ENCODE peak calls at places on chromosomes 11 and 22, in six cellular contexts. O, X, V, I, W and H are unnamed samples.

GRCh38 chr11:120109531-120109930 is 28.4 kb downstream of the TRIM29 start:
- DNase-seq in I (no peak), V (no peak), W (no peak), O (no peak), X (no peak), H (no peak)

GRCh38 chr22:37260396-37260795 is 16.3 kb upstream of the RAC2 start:
- DNase-seq in V (no peak), W (no peak), X (no peak), O (no peak), I (no peak), H (no peak)

GRCh38 chr22:45534339-45535192 is 31.9 kb downstream of the FBLN1 start:
- DNase-seq in V (no peak), X (no peak), W (no peak), I (no peak), O (no peak), H (no peak)

GRCh38 chr11:43555811-43556210 is 124.7 kb upstream of the HSD17B12 start:
- DNase-seq in W (no peak), O (no peak), X (no peak), I (no peak), V (no peak), H (no peak)

GRCh38 chr11:35253237-35253636 is 114.3 kb downstream of the CD44 start:
- DNase-seq in W (no peak), V (no peak), I (no peak), X (no peak), O (no peak), H (no peak)

GRCh38 chr22:31179345-31179744 is 19.4 kb downstream of the RNF185 start:
- DNase-seq in V (no peak), O (peak; percentile 50), I (no peak), X (no peak), W (no peak), H (peak; percentile 85)

GRCh38 chr11:65209711-65210360 is 28.1 kb downstream of the CAPN1 start:
- DNase-seq in W (no peak), O (no peak), X (no peak), V (no peak), I (no peak), H (no peak)

GRCh38 chr11:63911440-63911839 is 5.5 kb downstream of the RCOR2 start:
- DNase-seq in W (no peak), O (no peak), X (no peak), I (no peak), V (no peak), H (no peak)

GRCh38 chr22:43238526-43239006 is 51.6 kb upstream of the TTLL12 start:
- DNase-seq in X (no peak), I (no peak), O (no peak), V (no peak), W (no peak), H (no peak)
- TF ChIP-seq JUND in X (no peak), I (no peak), O (no peak), V (no peak), W (no peak), H (no peak)

DNA sequence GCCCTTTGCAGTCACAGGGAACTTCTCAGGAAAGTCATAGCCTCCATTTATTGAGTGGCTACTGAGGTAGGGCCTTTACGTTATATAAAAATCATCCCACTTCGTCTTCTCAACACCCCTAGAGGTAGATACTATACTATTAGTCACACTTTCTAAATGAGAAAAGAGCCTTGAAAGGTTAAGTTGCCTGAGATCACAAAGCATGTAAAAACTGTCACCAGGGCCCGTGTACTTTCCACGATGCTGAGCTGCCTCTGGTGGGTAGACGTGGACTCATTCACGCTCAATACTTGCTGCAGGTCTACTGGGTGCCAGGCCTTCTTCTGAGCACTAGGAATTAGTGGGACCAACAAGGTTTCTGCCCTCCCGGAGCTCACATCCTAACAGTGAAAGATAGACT is 16.3 kb downstream of the CHRDL2 start:
- DNase-seq in V (no peak), W (no peak), X (no peak), O (no peak), I (no peak), H (no peak)
- TF ChIP-seq JUND in V (no peak), W (no peak), X (no peak), O (no peak), I (no peak), H (no peak)

DNA sequence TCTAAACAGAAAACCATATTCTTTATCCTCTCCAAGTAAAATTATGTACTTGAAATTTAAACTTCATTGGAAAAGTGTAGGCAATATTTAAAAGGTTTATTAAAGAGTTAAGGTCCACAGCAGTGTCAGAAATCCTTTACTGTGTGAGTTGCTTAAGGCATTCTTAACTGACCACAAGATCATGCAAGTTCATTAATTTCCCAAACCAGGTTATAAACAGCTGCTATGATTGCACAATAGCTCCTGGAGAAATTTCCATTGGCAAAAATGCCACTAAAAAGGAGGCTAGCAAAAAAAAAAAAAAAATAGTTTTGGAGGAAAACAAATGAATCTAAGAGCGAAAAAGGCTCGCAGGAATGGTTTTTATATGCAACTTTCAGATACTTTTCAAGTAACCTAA is 106.2 kb downstream of the ETS1 start:
- DNase-seq in W (no peak), O (no peak), V (no peak), I (no peak), X (no peak), H (no peak)
- TF ChIP-seq JUND in W (no peak), O (no peak), V (no peak), I (no peak), X (no peak), H (no peak)

GRCh38 chr11:93530468-93530826 is 12.7 kb downstream of the SMCO4 start:
- DNase-seq in W (no peak), X (no peak), V (no peak), O (no peak), I (no peak), H (no peak)

GRCh38 chr11:93528252-93528651 is 14.9 kb downstream of the SMCO4 start:
- DNase-seq in O (no peak), V (no peak), I (no peak), W (no peak), X (no peak), H (no peak)

GRCh38 chr11:93529707-93530467 is 13.3 kb downstream of the SMCO4 start:
- DNase-seq in I (no peak), X (no peak), V (no peak), O (peak; percentile 74), W (no peak), H (no peak)

GRCh38 chr11:93526691-93527583 is 16.3 kb downstream of the SMCO4 start:
- DNase-seq in W (no peak), O (peak; percentile 32), I (no peak), X (no peak), V (no peak), H (no peak)

DNA sequence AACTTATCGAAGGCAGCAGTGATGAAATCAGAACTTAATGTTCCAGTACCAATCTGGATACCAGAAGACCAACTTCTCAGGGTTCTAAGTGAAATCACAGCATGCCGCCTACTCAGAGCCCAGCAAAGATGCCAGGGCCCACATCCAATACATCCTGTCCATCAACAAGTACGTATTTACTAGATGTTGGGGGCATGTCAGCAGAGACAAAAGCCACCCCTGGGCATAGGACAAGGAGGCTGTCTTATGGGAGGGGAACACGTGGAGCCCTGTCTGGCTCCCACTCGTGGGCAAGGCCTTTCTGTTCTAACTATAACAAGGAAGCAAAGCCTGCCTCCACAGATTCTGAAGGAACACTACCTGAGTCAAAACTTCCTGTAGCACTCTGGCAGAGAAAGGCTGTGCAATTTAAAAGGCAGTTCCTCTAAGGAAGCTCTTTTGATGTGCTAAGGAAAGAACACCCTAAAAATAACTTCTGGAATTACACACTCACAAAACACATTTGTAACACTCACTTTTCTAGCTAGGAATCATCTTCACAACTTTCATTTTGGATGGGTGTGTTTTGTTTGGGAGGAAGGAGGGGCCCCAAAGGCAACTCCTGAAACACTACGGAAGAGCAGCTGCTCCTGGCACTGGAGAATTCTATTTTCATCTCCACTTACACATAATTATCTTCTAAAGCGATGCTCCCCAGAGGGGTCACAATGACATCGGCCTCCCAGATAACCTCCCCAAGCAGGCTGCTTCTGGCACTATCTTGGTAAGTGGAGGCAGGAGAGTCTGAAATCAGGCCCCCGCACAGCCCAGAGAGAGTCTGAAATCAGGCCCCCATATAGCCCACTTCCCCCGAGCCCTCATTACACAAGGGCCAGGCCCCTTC is 14.2 kb downstream of the SMCO4 start:
- DNase-seq in I (no peak), O (no peak), W (no peak), X (no peak), V (no peak), H (no peak)
- TF ChIP-seq JUND in I (no peak), O (no peak), W (no peak), X (no peak), V (no peak), H (no peak)

DNA sequence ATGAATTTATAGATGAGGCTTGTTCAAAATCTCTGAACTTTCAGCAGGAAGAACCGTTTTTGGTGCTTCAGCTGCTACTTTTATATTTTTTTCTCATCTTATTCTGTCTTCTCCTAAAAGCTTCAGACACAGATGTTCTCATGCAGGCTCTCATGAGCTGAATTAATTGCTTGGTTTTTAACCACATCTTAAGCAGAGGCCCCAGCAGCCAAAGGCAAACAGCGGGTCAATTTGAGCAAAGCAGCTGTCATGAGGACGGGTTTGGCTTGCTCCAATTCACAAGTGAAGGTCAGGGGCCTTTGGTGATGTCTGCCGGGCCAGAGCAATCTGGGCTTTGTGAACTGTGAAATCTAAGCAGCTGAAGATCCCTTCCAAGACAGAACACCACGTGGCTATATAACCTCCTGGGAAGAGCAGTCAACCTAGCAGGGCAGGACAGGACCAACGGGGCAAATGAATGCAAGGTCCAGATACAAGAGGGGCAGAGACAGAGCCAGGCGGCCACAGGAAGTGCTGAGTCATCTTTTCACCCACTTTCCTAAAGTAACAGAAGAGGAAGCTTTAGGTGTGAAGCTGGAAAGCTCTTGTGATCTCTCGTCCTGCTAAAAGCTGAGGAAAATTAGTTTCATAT is 187.3 kb upstream of the B3GAT1 start:
- DNase-seq in W (no peak), V (no peak), I (no peak), O (no peak), X (no peak), H (no peak)
- TF ChIP-seq JUND in W (no peak), V (no peak), I (no peak), O (no peak), X (no peak), H (no peak)

GRCh38 chr11:19323502-19323901 is 82.8 kb upstream of the E2F8 start:
- DNase-seq in I (no peak), W (no peak), X (no peak), V (no peak), O (no peak), H (no peak)
- TF ChIP-seq JUND in I (no peak), W (no peak), X (no peak), V (no peak), O (no peak), H (no peak)

DNA sequence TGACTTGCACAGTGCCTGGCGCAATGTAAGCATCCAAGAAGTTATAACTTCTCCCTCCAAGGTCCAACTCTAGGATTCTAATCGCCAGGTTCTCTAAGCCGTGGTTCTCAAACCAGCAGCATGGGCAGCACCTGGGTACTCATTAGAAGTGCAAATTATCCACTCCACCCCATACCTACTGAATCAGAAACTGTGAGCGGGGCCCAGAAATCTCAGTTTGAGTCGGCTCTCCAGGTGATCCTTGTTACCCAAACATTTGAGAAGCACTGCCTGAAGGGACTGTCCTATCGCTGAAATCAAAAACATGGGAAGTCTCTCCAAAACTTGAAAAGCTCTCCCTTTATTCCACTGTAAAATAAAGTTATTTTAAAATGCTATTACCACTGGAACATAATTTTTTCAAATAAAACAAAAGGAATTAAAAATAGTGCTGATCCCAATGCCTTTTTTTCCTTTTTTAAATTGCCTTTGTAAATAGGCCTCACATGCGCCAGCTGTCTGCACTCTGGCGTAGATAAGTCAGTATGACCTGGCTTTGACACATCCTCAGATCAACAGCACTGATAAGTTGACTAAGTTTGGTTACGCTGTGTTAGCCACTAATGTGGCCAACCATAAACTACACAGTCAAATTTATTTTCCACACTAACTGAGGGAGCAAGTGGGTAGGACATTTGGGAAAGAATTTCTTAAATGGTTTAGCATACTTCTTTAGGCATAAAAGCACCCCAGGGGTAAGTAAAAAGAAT is 8.4 kb upstream of the CTR9 start:
- DNase-seq in O (no peak), W (peak; percentile 57), V (no peak), I (no peak), X (no peak), H (peak; percentile 36)
- TF ChIP-seq JUND in O (no peak), W (peak; percentile 75), V (no peak), I (no peak), X (no peak), H (no peak)